ENCODE peak calls at places on chromosome 1, in six cellular contexts. Y is Panc1, R is A549, O is lung, Q is heart left ventricle, V is heart right ventricle. T is an unnamed sample.

GRCh38 chr1:181170194-181170593 is 81.7 kb downstream of the IER5 start:
- ATAC-seq in Y (no peak), R (no peak), O (no peak), Q (no peak), V (no peak), T (no peak)

GRCh38 chr1:53306168-53306567 is 21.7 kb downstream of the LRP8 start:
- ATAC-seq in Y (no peak), R (no peak), O (no peak), Q (no peak), V (no peak), T (no peak)

GRCh38 chr1:33177996-33178540 is 3.8 kb downstream of the TRIM62 start:
- ATAC-seq in Y (no peak), R (no peak), O (no peak), Q (no peak), V (no peak), T (no peak)

GRCh38 chr1:32724678-32725594 is 22.4 kb upstream of the SYNC start:
- ATAC-seq in Y (peak; percentile 68), R (peak; percentile 96), O (peak; percentile 80), Q (peak; percentile 26), V (peak; percentile 87), T (peak; percentile 88)

GRCh38 chr1:231930257-231930947 is 303.8 kb downstream of the DISC1 start:
- ATAC-seq in Y (no peak), R (no peak), O (no peak), Q (no peak), V (no peak), T (no peak)

GRCh38 chr1:85957760-85958159 is 198.8 kb downstream of the COL24A1 start:
- ATAC-seq in Y (no peak), R (no peak), O (no peak), Q (no peak), V (no peak), T (no peak)

GRCh38 chr1:233349137-233349536 is 21.6 kb downstream of the MAP3K21 start:
- ATAC-seq in Y (no peak), R (no peak), O (no peak), Q (no peak), V (no peak), T (no peak)

GRCh38 chr1:147717051-147717705 is 43.2 kb downstream of the GJA5 start:
- ATAC-seq in Y (peak; percentile 90), R (peak; percentile 71), O (no peak), Q (no peak), V (no peak), T (no peak)

GRCh38 chr1:1255627-1256026 is 9.1 kb upstream of the C1QTNF12 start:
- ATAC-seq in Y (no peak), R (no peak), O (no peak), Q (no peak), V (no peak), T (no peak)
- H3K4me1 ChIP-seq in Y (peaks cover 1% of the 10 kb centered on the region), R (no peaks in the 10 kb centered on the region), O (no peaks in the 10 kb centered on the region), Q (no peaks in the 10 kb centered on the region), V (peaks cover 4% of the 10 kb centered on the region), T (no peaks in the 10 kb centered on the region)

GRCh38 chr1:226455843-226456242 is 48.0 kb upstream of the PARP1 start:
- ATAC-seq in Y (no peak), R (no peak), O (no peak), Q (no peak), V (no peak), T (no peak)
- H3K4me1 ChIP-seq in Y (no peaks in the 10 kb centered on the region), R (no peaks in the 10 kb centered on the region), O (no peaks in the 10 kb centered on the region), Q (no peaks in the 10 kb centered on the region), V (no peaks in the 10 kb centered on the region), T (no peaks in the 10 kb centered on the region)

DNA sequence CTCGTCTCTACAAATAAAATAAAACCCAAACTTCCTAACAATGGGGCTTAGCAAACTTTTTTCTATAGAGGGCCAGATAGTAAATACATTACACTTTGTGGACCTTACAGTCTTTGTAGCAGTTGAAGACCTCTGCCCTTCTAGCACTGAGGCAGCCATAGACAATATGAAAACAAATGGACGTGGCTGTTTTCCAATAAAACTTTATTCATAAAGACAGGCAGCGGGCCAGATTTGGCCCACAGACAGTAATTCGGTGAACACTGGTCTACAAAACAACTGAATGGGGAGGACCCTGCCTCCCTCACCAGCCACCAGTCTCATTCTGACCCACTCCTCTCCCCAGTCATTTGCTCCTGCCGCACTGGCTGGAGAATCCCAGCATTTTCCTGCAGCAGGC is 162.3 kb downstream of the KAZN start:
- ATAC-seq in Y (no peak), R (no peak), O (no peak), Q (no peak), V (no peak), T (no peak)
- H3K4me1 ChIP-seq in Y (no peaks in the 10 kb centered on the region), R (peaks cover 6% of the 10 kb centered on the region), O (no peaks in the 10 kb centered on the region), Q (no peaks in the 10 kb centered on the region), V (no peaks in the 10 kb centered on the region), T (peaks cover 18% of the 10 kb centered on the region)

DNA sequence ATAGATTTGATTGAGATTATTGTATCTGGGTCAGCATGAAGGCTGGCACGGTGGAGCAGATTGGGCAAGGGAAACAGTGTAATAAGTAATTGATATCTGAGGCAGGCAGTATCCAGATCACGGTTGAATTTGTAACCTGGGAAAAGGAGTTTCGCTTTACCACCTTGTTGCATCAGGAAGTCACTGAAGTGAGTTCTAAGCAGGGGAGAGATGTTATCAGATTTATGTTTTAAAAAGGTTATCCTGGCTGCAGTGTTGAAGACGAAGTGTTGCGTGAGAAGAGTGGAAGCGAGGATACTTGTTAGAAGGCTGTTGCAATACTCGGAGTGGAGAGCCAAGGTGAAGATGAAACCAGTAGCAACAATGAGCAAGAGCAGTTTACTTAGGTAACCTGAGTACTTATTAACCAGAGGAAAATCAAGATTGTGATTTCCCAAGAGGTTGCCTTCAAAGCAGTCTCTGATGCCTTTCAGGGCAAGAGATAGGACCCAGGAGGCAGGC is 77.8 kb downstream of the LHX9 start:
- ATAC-seq in Y (no peak), R (peak; percentile 80), O (peak; percentile 82), Q (no peak), V (no peak), T (no peak)
- H3K4me1 ChIP-seq in Y (no peaks in the 10 kb centered on the region), R (peaks cover 18% of the 10 kb centered on the region), O (no peaks in the 10 kb centered on the region), Q (no peaks in the 10 kb centered on the region), V (no peaks in the 10 kb centered on the region), T (no peaks in the 10 kb centered on the region)

GRCh38 chr1:19400875-19401854 is 84.2 kb downstream of the CAPZB start:
- ATAC-seq in Y (no peak), R (no peak), O (no peak), Q (no peak), V (no peak), T (no peak)
- H3K4me1 ChIP-seq in Y (peaks cover 16% of the 10 kb centered on the region), R (no peaks in the 10 kb centered on the region), O (peaks cover 19% of the 10 kb centered on the region), Q (peaks cover 2% of the 10 kb centered on the region), V (peaks cover 58% of the 10 kb centered on the region), T (peaks cover 21% of the 10 kb centered on the region)

DNA sequence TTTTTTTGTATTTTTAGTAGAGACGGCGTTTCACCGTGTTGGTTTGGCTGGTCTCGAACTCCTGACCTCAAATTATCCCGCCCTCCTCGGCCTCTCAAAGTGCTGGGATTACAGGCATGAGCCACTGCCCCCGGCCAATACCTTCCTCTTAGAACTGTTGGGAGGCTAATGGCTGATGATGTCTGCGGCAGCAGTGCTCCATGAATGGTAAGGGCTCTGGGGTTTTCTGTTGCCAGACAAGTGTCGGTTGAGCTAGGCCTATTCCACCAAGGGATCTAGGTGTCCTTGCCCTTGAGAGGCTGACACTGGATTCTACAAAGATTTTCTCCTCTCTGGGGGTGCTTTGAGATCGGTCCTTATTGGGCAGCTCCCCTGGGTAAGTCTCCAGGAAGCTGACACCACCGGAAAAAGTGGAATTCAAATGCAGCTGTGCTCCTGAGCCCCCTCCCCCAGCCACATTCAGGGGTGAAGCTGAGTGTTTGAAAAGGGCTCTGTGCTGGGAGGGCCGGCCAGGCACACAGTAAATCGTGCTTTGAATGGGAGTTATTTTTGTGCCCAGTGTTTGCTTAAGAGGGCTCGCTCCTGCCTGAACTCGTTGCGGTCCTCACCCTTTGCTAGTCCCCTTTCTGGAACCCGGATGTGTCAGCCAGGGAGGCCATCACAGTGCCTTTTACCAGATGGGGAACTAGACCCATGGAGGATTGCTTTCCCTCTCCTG is 5.2 kb downstream of the SOX13 start:
- ATAC-seq in Y (peak; percentile 5), R (no peak), O (no peak), Q (no peak), V (no peak), T (no peak)
- H3K4me1 ChIP-seq in Y (peaks cover 65% of the 10 kb centered on the region), R (peaks cover 41% of the 10 kb centered on the region), O (no peaks in the 10 kb centered on the region), Q (no peaks in the 10 kb centered on the region), V (peaks cover 39% of the 10 kb centered on the region), T (peaks cover 35% of the 10 kb centered on the region)

GRCh38 chr1:27548136-27548853 is 55.6 kb downstream of the AHDC1 start:
- ATAC-seq in Y (no peak), R (no peak), O (no peak), Q (no peak), V (no peak), T (no peak)

GRCh38 chr1:27547220-27548116 is 56.5 kb downstream of the AHDC1 start:
- ATAC-seq in Y (no peak), R (no peak), O (no peak), Q (no peak), V (no peak), T (no peak)

GRCh38 chr1:27544818-27545612 is 55.0 kb upstream of the WASF2 start:
- ATAC-seq in Y (no peak), R (no peak), O (no peak), Q (peak; percentile 73), V (peak; percentile 78), T (peak; percentile 81)

GRCh38 chr1:27542463-27543273 is 52.7 kb upstream of the WASF2 start:
- ATAC-seq in Y (peak; percentile 89), R (peak; percentile 86), O (peak; percentile 85), Q (peak; percentile 39), V (peak; percentile 40), T (peak; percentile 39)

GRCh38 chr1:27545876-27546275 is 55.9 kb upstream of the WASF2 start:
- ATAC-seq in Y (no peak), R (no peak), O (no peak), Q (no peak), V (no peak), T (no peak)
- H3K4me1 ChIP-seq in Y (peaks cover 51% of the 10 kb centered on the region), R (peaks cover 54% of the 10 kb centered on the region), O (peaks cover 21% of the 10 kb centered on the region), Q (peaks cover 12% of the 10 kb centered on the region), V (peaks cover 66% of the 10 kb centered on the region), T (peaks cover 50% of the 10 kb centered on the region)

DNA sequence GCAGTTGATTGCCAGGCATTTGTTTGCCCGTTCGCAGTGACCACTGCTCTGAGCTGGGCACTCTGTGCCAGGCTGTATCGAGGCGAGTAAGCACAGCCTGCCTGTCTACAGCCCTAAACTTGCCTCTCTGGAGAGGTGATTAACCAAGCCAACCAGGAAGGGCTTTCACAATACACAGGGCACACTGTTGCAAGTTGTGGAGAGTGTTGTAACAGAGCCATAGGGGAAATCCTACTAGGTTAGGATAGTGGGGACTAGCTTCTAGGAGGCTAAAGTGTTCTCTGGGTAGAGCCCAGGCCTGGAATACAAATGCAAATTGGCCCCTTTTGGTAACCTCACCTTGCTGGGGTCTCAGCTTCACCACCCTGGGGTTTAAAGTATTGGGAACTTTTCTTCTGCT is 23.8 kb downstream of the PRDM2 start:
- ATAC-seq in Y (no peak), R (no peak), O (peak; percentile 77), Q (no peak), V (no peak), T (peak; percentile 68)
- H3K4me1 ChIP-seq in Y (no peaks in the 10 kb centered on the region), R (no peaks in the 10 kb centered on the region), O (no peaks in the 10 kb centered on the region), Q (no peaks in the 10 kb centered on the region), V (no peaks in the 10 kb centered on the region), T (no peaks in the 10 kb centered on the region)

GRCh38 chr1:209650454-209650853 is 1.8 kb downstream of the LAMB3 start:
- ATAC-seq in Y (no peak), R (no peak), O (no peak), Q (no peak), V (no peak), T (no peak)
- H3K4me1 ChIP-seq in Y (peaks cover 5% of the 10 kb centered on the region), R (peaks cover 81% of the 10 kb centered on the region), O (peaks cover 19% of the 10 kb centered on the region), Q (peaks cover 10% of the 10 kb centered on the region), V (peaks cover 64% of the 10 kb centered on the region), T (peaks cover 11% of the 10 kb centered on the region)